ENCODE peak calls at places on chromosomes 16 and 17, in six cellular contexts. R is bronchial epithelial cell, H is GM06990, G is cardiac fibroblast, I is PC-9, P is esophagus muscularis mucosa. U is an unnamed sample.

GRCh38 chr17:44438634-44439033 is 49.2 kb upstream of the ITGA2B start:
- DNase-seq in G (peak), I (no peak), P (no peak), H (peak), R (no peak), U (no peak)

GRCh38 chr17:66383353-66383752 is 80.9 kb downstream of the PRKCA start:
- DNase-seq in I (no peak), P (no peak), G (peak), H (no peak), R (no peak), U (peak)

GRCh38 chr16:66227766-66228530 is 138.5 kb upstream of the CDH5 start:
- DNase-seq in G (no peak), R (no peak), H (no peak), I (no peak), P (no peak), U (no peak)

GRCh38 chr16:89174055-89174827 is 2.7 kb downstream of the CDH15 start:
- DNase-seq in I (no peak), P (no peak), R (no peak), G (no peak), H (no peak), U (no peak)

GRCh38 chr17:82830249-82830661 is 9.6 kb downstream of the ZNF750 start:
- DNase-seq in G (peak), H (no peak), R (no peak), I (no peak), P (no peak), U (no peak)

GRCh38 chr16:85329999-85330693 is 217.9 kb upstream of the CIBAR2 start:
- DNase-seq in H (no peak), I (no peak), P (no peak), G (no peak), R (no peak), U (no peak)

GRCh38 chr17:56125830-56126819 is 27.1 kb upstream of the ANKFN1 start:
- DNase-seq in H (no peak), P (no peak), G (peak), R (peak), I (no peak), U (peak)

GRCh38 chr17:58394534-58395223 is 22.7 kb downstream of the RNF43 start:
- DNase-seq in I (peak), H (no peak), P (no peak), G (no peak), R (peak), U (no peak)

GRCh38 chr17:48528153-48528912 is 2.5 kb downstream of the HOXB1 start:
- DNase-seq in H (no peak), I (no peak), P (no peak), R (no peak), G (no peak), U (no peak)

GRCh38 chr16:85126731-85127662 is 14.7 kb upstream of the CIBAR2 start:
- DNase-seq in P (no peak), H (no peak), G (peak), I (no peak), R (peak), U (peak)

GRCh38 chr17:74780443-74781238 is 4.5 kb upstream of the NAT9 start:
- DNase-seq in I (peak), G (no peak), P (no peak), R (no peak), H (no peak), U (no peak)

GRCh38 chr17:47850692-47851573 is at the start of gene SP6:
- DNase-seq in P (no peak), H (no peak), I (peak), G (peak), R (peak), U (no peak)

GRCh38 chr17:7241783-7242716 is at the start of gene GABARAP:
- DNase-seq in P (peak), H (peak), G (peak), R (peak), I (peak), U (peak)

GRCh38 chr17:56975656-56976055 is 2.3 kb upstream of the SCPEP1 start:
- DNase-seq in H (no peak), G (no peak), I (no peak), R (no peak), P (no peak), U (no peak)

GRCh38 chr17:910503-911194 is 68.9 kb downstream of the NXN start:
- DNase-seq in P (no peak), H (no peak), R (no peak), G (no peak), I (no peak), U (no peak)

GRCh38 chr17:77365584-77366186 is 224.9 kb downstream of the SEC14L1 start:
- DNase-seq in H (no peak), G (peak), I (peak), R (peak), P (no peak), U (no peak)

GRCh38 chr16:67013238-67013822 is 15.6 kb upstream of the CBFB start:
- DNase-seq in I (no peak), R (no peak), P (no peak), H (no peak), G (no peak), U (no peak)

GRCh38 chr17:64025732-64026294 is 5.4 kb upstream of the ICAM2 start:
- DNase-seq in I (peak), G (peak), P (no peak), R (peak), H (peak), U (no peak)

GRCh38 chr17:51486091-51486490 is 225.7 kb downstream of the UTP18 start:
- DNase-seq in R (no peak), H (no peak), I (no peak), G (no peak), P (no peak), U (no peak)

GRCh38 chr17:39861235-39861634 is 2.9 kb downstream of the IKZF3 start:
- DNase-seq in R (no peak), G (no peak), I (no peak), P (no peak), H (no peak), U (no peak)

GRCh38 chr16:85146922-85147651 is 34.8 kb upstream of the CIBAR2 start:
- DNase-seq in R (no peak), I (no peak), G (no peak), H (no peak), P (no peak), U (no peak)

GRCh38 chr17:61366715-61367413 is 32.8 kb upstream of the TBX2 start:
- DNase-seq in I (no peak), H (no peak), R (no peak), P (no peak), G (no peak), U (no peak)

GRCh38 chr17:64074704-64075484 is 54.5 kb upstream of the ICAM2 start:
- DNase-seq in P (no peak), R (peak), I (peak), H (no peak), G (peak), U (peak)

GRCh38 chr17:41672153-41672552 is 16.5 kb upstream of the EIF1 start:
- DNase-seq in G (no peak), I (no peak), P (no peak), H (no peak), R (no peak), U (no peak)

GRCh38 chr16:67170948-67171649 is 761 bp downstream of the NOL3 start:
- DNase-seq in P (no peak), G (no peak), I (no peak), H (no peak), R (no peak), U (no peak)

GRCh38 chr16:4052096-4052495 is 64.1 kb downstream of the ADCY9 start:
- DNase-seq in I (no peak), R (no peak), H (no peak), G (no peak), P (no peak), U (no peak)

GRCh38 chr16:59632266-59632855 is 898.2 kb upstream of the GOT2 start:
- DNase-seq in I (no peak), R (no peak), H (no peak), P (no peak), G (peak), U (no peak)

GRCh38 chr17:64466019-64466735 is 17.3 kb downstream of the MILR1 start:
- DNase-seq in P (no peak), R (no peak), H (no peak), I (no peak), G (no peak), U (no peak)

GRCh38 chr17:10295728-10296343 is 77.0 kb downstream of the MYH13 start:
- DNase-seq in I (no peak), R (peak), G (peak), P (no peak), H (no peak), U (no peak)

GRCh38 chr17:82301916-82302497 is 15.4 kb downstream of the CD7 start:
- DNase-seq in R (peak), P (no peak), H (peak), I (no peak), G (no peak), U (no peak)

GRCh38 chr17:21132428-21132827 is 5.7 kb downstream of the DHRS7B start:
- DNase-seq in R (no peak), G (no peak), H (no peak), I (no peak), P (no peak), U (no peak)

GRCh38 chr16:49492090-49492801 is 118.6 kb downstream of the C16orf78 start:
- DNase-seq in H (no peak), I (no peak), P (no peak), G (peak), R (no peak), U (no peak)

GRCh38 chr16:89581045-89581695 is 5.6 kb downstream of the CPNE7 start:
- DNase-seq in R (peak), G (peak), I (peak), P (no peak), H (no peak), U (peak)

GRCh38 chr17:28951991-28952975 is 965 bp upstream of the PHF12 start:
- DNase-seq in R (peak), P (peak), H (peak), I (peak), G (peak), U (peak)
- TF ChIP-seq CTCF in R (no peak), P (no peak), H (no peak), I (no peak), G (no peak), U (no peak)

GRCh38 chr16:14635394-14636145 is 2.8 kb downstream of the BFAR start:
- DNase-seq in H (no peak), I (no peak), P (no peak), R (no peak), G (no peak), U (no peak)
- H3K4me3 ChIP-seq in H (no peak), I (no peak), P (no peak), R (no peak), G (no peak), U (no peak)

GRCh38 chr16:26569793-26570192 is 496.9 kb upstream of the C16orf82 start:
- DNase-seq in P (no peak), G (no peak), I (no peak), H (no peak), R (no peak), U (no peak)
- TF ChIP-seq CTCF in P (no peak), G (no peak), I (peak), H (peak), R (no peak), U (no peak)

GRCh38 chr16:19883296-19883951 is 1.2 kb downstream of the GPRC5B start:
- DNase-seq in P (no peak), H (no peak), I (no peak), R (no peak), G (no peak), U (no peak)

GRCh38 chr16:19886061-19886792 is 1.6 kb upstream of the GPRC5B start:
- DNase-seq in R (peak), I (peak), P (peak), G (peak), H (peak), U (peak)

GRCh38 chr16:19884021-19884485 is 595 bp downstream of the GPRC5B start:
- DNase-seq in R (no peak), I (no peak), G (no peak), P (no peak), H (no peak), U (no peak)

GRCh38 chr16:19884611-19885455 is at the start of gene GPRC5B:
- DNase-seq in R (peak), G (no peak), I (no peak), H (peak), P (no peak), U (no peak)

GRCh38 chr16:19885456-19886060 is 910 bp upstream of the GPRC5B start:
- DNase-seq in H (peak), P (no peak), G (no peak), R (no peak), I (no peak), U (no peak)
- H3K4me3 ChIP-seq in H (peak), P (peak), G (peak), R (peak), I (no peak), U (peak)

DNA sequence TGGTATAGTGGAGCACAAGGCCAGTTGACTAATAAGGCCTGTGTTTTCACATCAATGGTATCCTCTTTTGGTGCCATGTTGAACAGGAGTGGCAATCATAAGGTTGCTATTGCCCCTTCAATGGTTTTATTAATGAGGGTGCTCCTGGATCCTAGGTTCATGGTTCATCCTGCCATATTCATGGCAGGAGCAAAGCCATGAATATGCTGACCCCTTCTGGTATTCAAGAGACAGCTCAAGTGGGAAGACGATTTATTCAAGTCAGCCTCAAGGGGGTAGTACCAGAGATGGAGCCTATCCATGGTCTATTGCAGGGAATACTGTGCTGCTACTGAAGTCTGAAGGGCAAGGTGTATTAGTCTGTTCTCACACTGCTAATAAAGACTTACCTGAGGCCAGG is 2.6 kb downstream of the ABCA9 start:
- DNase-seq in I (no peak), P (no peak), R (no peak), G (no peak), H (no peak), U (no peak)
- TF ChIP-seq CTCF in I (no peak), P (no peak), R (no peak), G (peak), H (no peak), U (no peak)

GRCh38 chr17:73592531-73592961 is 51.7 kb downstream of the SDK2 start:
- DNase-seq in I (no peak), G (no peak), H (no peak), P (no peak), R (no peak), U (no peak)

GRCh38 chr17:73592079-73592415 is 52.2 kb downstream of the SDK2 start:
- DNase-seq in G (no peak), R (no peak), P (no peak), H (no peak), I (no peak), U (no peak)

GRCh38 chr17:73589096-73589980 is 54.9 kb downstream of the SDK2 start:
- DNase-seq in H (no peak), I (no peak), R (peak), P (no peak), G (no peak), U (no peak)

GRCh38 chr17:73593249-73593965 is 50.8 kb downstream of the SDK2 start:
- DNase-seq in P (no peak), I (no peak), G (no peak), H (no peak), R (no peak), U (no peak)

DNA sequence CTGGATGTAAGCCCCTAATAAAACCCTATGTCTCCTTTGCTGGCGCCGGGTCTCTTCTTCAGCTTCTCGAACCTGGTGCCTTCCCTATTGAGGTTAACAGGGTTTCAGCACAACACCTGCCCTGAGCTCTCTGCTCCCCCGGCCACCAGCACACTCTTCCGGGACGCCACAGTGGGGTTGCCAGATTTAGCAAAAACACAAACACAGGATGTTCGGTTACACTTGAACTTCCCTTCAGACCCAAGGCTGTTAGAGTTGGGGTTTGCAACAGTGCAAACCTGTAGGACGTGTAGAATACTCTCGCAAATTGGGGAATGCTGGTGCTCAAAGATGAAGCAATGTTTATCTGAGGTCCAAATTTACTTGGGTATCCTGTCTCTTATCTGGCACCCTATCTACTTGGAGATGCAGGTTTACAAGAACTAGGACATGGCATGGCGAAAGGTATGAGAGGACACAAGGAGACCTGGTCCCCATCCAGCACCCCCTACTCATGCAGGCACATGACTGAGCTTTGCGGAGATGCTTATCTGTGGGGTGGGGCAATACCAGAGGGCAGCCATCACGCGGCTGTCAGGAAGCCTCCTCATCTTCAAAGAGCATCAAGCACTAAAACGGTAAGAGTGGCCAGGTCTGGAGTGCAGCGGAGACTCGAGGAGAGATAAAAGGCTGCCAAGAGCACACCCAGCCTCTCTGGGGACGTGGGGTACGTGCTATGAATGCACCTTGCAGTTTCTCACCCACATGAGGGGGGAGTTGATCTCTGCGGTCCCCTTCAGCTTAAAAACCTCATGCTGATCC is 52.8 kb downstream of the SDK2 start:
- DNase-seq in G (no peak), R (no peak), I (no peak), H (peak), P (no peak), U (no peak)
- H3K4me3 ChIP-seq in G (no peak), R (no peak), I (no peak), H (no peak), P (no peak), U (no peak)

GRCh38 chr16:50581830-50582229 is 33.6 kb downstream of the NKD1 start:
- DNase-seq in I (no peak), H (no peak), P (no peak), R (no peak), G (no peak), U (no peak)
- TF ChIP-seq CTCF in I (no peak), H (no peak), P (no peak), R (no peak), G (no peak), U (no peak)

GRCh38 chr16:55665511-55665910 is 9.7 kb downstream of the SLC6A2 start:
- DNase-seq in H (no peak), G (no peak), I (no peak), P (no peak), R (no peak), U (no peak)

GRCh38 chr16:55662641-55663040 is 6.9 kb downstream of the SLC6A2 start:
- DNase-seq in H (no peak), G (no peak), P (no peak), R (no peak), I (no peak), U (no peak)

GRCh38 chr16:55664786-55665407 is 9.1 kb downstream of the SLC6A2 start:
- DNase-seq in H (no peak), R (no peak), G (no peak), I (peak), P (no peak), U (no peak)

GRCh38 chr16:55663225-55663624 is 7.4 kb downstream of the SLC6A2 start:
- DNase-seq in G (no peak), R (no peak), I (no peak), H (no peak), P (no peak), U (no peak)

DNA sequence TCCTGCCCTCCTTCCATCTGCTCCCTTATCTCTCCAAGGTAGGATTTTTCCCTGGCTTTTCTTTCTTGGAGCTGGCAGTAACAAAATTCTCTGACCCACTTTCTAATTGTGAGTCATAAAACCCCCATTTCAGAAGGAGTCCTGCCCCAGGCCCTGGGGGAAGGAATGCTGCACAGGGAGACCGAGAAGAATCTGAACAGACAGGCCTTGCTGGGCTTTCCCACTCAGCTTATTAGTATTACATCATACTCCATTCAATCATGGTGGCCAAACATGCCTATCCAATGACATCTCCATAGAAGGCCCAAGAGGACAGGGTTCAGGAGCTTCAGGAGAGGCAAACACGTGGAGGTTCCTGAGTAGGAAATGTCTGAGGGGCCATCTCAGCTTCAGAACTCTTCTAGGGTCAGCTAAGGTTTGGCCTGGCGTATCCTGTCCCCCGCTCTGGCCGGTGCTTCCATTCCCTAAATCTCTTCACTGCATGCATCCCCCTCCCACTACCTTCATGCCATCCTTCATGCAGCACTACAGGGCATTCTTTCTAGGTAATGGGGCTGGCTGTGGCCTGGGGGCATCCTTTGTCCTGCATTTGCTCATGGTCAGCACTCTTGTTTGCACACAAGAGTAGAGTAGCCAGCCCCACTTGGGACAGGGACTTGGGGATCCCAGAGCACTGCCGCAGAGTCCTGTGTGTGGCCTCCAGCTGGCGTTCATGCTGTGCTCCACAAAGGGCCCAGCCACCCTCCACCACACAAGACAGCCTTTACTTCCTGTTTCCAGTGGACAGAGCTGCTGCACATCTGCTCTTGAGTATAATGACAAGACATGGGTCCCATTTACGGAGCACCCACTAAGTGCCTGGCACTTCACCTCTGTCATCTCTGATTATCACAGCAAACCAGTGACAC is 8.2 kb downstream of the SLC6A2 start:
- DNase-seq in G (no peak), I (peak), R (peak), H (no peak), P (no peak), U (no peak)
- H3K4me3 ChIP-seq in G (no peak), I (no peak), R (no peak), H (no peak), P (no peak), U (no peak)